ENCODE peak calls at places on chromosome X, in six cellular contexts. V is IMR-90, W is HCT116, B is K562, Y is H1, I is HepG2. R is an unnamed sample. For H3K4me1, the result is how much of the 10 kb centered on the place peaks cover.

GRCh38 chrX:131763674-131764073 is 219.8 kb downstream of the OR13H1 start:
- DNase-seq in V (peak), W (no peak), B (no peak), Y (no peak), I (no peak), R (peak)

GRCh38 chrX:79371640-79372039 is 4.5 kb upstream of the ITM2A start:
- DNase-seq in V (no peak), W (no peak), B (no peak), Y (no peak), I (no peak), R (no peak)

GRCh38 chrX:120302434-120302833 is 8.8 kb downstream of the TMEM255A start:
- DNase-seq in V (no peak), W (no peak), B (no peak), Y (no peak), I (no peak), R (no peak)

GRCh38 chrX:56733459-56734046 is 4.5 kb downstream of the NBDY start:
- DNase-seq in V (peak), W (no peak), B (peak), Y (no peak), I (peak), R (peak)

GRCh38 chrX:122943918-122944317 is 240.2 kb upstream of the GRIA3 start:
- DNase-seq in V (no peak), W (no peak), B (no peak), Y (no peak), I (no peak), R (no peak)

GRCh38 chrX:131821945-131822622 is 201.0 kb upstream of the STK26 start:
- DNase-seq in V (peak), W (no peak), B (no peak), Y (no peak), I (no peak), R (no peak)

GRCh38 chrX:144566592-144566991 is 680.7 kb upstream of the SPANXN1 start:
- DNase-seq in V (no peak), W (no peak), B (no peak), Y (no peak), I (no peak), R (no peak)

GRCh38 chrX:31969714-31970113 is 897.9 kb upstream of the FTHL17 start:
- DNase-seq in V (no peak), W (no peak), B (no peak), Y (no peak), I (no peak), R (no peak)

GRCh38 chrX:118824173-118824782 is 654 bp downstream of the ZCCHC12 start:
- DNase-seq in V (no peak), W (no peak), B (no peak), Y (no peak), I (no peak), R (no peak)

GRCh38 chrX:120697053-120697452 is 67.2 kb upstream of the C1GALT1C1 start:
- DNase-seq in V (no peak), W (no peak), B (no peak), Y (no peak), I (no peak), R (no peak)

GRCh38 chrX:41705680-41706374 is 17.1 kb downstream of the GPR34 start:
- DNase-seq in V (no peak), W (no peak), B (no peak), Y (no peak), I (no peak), R (no peak)

GRCh38 chrX:18864390-18864920 is 119.5 kb downstream of the PHKA2 start:
- DNase-seq in V (no peak), W (no peak), B (no peak), Y (no peak), I (no peak), R (no peak)

GRCh38 chrX:38805294-38806053 is 4.2 kb downstream of the MID1IP1 start:
- DNase-seq in V (peak), W (no peak), B (peak), Y (no peak), I (peak), R (peak)

GRCh38 chrX:103637604-103638338 is 9.0 kb downstream of the TCEAL1 start:
- DNase-seq in V (peak), W (peak), B (no peak), Y (no peak), I (no peak), R (no peak)

GRCh38 chrX:23333842-23334535 is 660 bp upstream of the PTCHD1 start:
- DNase-seq in V (no peak), W (no peak), B (no peak), Y (no peak), I (no peak), R (no peak)

GRCh38 chrX:34956915-34957314 is 14.3 kb downstream of the FAM47B start:
- DNase-seq in V (peak), W (no peak), B (no peak), Y (no peak), I (no peak), R (peak)

GRCh38 chrX:39645059-39645895 is 452.5 kb downstream of the BCOR start:
- DNase-seq in V (peak), W (no peak), B (peak), Y (no peak), I (no peak), R (peak)

GRCh38 chrX:111083101-111083500 is 12.9 kb upstream of the PAK3 start:
- DNase-seq in V (no peak), W (no peak), B (no peak), Y (no peak), I (no peak), R (no peak)

GRCh38 chrX:118666521-118666920 is 60.9 kb upstream of the IL13RA1 start:
- DNase-seq in V (peak), W (no peak), B (no peak), Y (no peak), I (peak), R (peak)

GRCh38 chrX:19886888-19887531 is 390 bp downstream of the SH3KBP1 start:
- DNase-seq in V (no peak), W (no peak), B (peak), Y (no peak), I (no peak), R (peak)

GRCh38 chrX:101117701-101118100 is 19.7 kb downstream of the CENPI start:
- DNase-seq in V (peak), W (no peak), B (no peak), Y (no peak), I (no peak), R (no peak)

GRCh38 chrX:100872161-100872560 is 2.0 kb downstream of the NOX1 start:
- DNase-seq in V (peak), W (no peak), B (no peak), Y (no peak), I (no peak), R (peak)

GRCh38 chrX:78476701-78477100 is 149.3 kb upstream of the CYSLTR1 start:
- DNase-seq in V (no peak), W (no peak), B (no peak), Y (no peak), I (no peak), R (no peak)

GRCh38 chrX:6446588-6446987 is 88.3 kb downstream of the VCX3A start:
- DNase-seq in V (no peak), W (no peak), B (no peak), Y (no peak), I (no peak), R (no peak)

GRCh38 chrX:6449946-6450345 is 85.0 kb downstream of the VCX3A start:
- DNase-seq in V (no peak), W (no peak), B (no peak), Y (no peak), I (no peak), R (no peak)

DNA sequence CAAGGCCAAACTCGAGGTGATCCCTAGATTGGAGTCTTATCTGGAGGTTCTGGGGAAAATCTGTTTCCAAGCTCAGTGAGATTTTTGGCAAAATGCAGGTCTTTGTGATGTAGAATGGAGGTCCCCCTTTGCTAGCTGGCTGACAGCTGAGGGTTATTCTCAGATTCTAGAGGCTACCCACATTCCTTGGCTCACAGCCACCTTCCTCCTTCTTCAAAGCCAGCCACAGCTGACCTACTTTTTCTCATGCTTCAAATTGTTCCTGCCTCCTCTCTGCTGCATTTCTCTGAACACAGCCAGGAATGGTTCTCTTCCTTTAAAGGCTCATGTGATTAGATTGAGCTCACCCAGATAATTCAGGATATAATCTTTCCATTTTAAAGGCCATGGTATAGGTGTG is 86.9 kb downstream of the VCX3A start:
- DNase-seq in V (no peak), W (no peak), B (no peak), Y (no peak), I (no peak), R (no peak)
- TF ChIP-seq CEBPB in V (no peak), W (no peak), B (no peak), Y (no peak), I (no peak), R (no peak)

DNA sequence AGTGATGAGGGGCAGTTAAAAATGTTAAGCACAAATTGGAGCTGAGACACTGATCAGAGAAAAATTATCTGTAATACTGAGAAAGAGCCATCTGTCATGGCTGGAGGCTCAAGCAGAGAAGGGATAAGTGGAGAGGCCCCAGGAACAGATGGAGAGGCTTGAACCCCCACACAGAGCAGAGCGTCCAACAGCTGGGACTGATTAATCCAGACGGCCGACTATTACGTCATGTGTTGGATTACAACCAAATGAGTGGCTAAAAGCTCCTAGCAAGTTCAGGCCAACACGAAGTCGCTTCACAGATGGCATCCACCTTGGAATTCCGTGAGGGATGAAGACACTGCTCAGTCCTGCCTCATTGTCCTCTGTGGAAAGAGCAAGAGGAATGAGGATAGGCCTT is 57.7 kb upstream of the ATXN3L start:
- DNase-seq in V (peak), W (no peak), B (peak), Y (no peak), I (no peak), R (no peak)
- H3K4me1 ChIP-seq in V (under half), W (under half), B (under half), Y (under half), I (under half), R (under half)

DNA sequence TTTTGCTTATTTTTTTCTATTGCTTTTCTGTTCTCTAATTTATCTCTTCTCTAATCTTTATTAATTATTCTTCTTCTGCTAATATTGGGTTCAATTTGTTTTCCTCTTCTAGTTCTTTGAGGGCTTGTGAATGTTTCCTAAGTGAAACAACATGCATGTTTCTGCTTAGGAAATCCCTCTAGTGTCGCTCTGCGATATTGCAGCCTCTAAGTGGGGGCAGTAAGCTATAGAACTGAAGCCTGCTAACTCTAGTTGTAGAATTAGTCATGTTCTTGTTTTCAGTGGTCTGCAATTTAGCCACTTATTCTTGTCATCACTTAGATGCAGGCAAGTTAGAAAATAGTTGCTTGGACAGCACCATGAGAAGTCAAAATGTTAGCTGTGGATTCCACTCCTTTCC is 222.6 kb downstream of the SPIN4 start:
- DNase-seq in V (peak), W (peak), B (peak), Y (no peak), I (peak), R (no peak)
- TF ChIP-seq CEBPB in V (no peak), W (no peak), B (no peak), Y (no peak), I (no peak), R (no peak)

DNA sequence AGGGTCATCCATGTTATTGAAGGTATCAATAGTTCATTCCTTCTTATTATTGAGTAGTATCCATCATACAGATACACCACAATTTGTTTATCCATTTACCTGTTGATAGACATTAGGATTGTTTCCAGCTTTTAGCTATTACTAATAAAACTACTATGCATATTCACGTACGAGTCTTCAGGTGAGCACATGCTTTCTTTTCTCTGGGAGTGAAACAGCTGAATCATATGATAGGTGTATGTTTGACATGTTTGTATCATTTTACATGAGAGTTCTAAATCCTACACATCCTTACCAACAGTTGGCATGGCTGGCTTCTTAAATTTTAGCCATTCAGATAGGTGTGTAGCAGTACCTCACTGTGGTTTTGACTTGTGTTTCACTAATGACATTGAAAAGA is 556.6 kb upstream of the DIPK2B start:
- DNase-seq in V (no peak), W (no peak), B (no peak), Y (no peak), I (no peak), R (no peak)
- H3K4me1 ChIP-seq in V (under half), W (half or more), B (under half), Y (under half), I (under half), R (half or more)

DNA sequence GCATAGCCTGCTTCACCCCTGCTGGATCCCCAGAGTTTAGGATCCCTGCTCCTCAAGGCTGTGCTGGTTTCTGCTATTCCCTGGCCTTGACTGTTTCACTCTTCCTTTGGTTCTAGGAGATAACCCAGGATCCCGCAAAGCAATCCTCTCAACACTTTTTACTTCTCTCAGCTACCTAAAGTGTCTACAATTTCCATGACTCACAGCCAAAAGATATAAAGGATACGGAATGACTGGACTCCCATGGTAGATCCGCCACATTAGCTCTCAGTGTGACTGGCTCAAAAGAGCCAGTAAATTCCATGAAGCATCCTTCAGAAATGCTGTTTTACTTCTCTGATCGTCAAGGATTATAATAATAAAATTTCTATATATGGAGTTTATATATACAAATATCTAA is 66.3 kb upstream of the TMEM164 start:
- DNase-seq in V (no peak), W (no peak), B (no peak), Y (no peak), I (no peak), R (no peak)
- TF ChIP-seq CEBPB in V (no peak), W (no peak), B (no peak), Y (no peak), I (no peak), R (no peak)

DNA sequence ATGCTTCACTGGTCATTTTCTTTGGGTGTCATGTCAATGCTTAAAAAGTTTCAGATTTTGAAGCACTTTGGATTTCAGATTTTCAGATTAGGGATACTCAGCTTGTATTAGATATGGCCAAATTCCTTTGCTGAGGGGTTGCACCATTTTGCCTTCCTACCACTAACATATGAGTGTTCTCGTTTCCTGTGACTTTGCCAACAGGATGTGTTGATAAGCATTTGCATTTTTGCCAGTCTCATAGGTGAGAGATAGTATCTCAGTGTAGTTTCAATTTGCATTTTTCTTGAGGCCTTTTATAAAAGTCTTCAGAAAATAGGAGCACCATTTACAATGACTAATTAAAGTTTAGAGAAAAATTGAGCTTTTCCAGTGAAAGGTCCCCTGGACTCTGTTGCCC is 71.6 kb upstream of the CLCN4 start:
- DNase-seq in V (no peak), W (no peak), B (no peak), Y (no peak), I (no peak), R (no peak)
- H3K4me1 ChIP-seq in V (under half), W (under half), B (under half), Y (under half), I (under half), R (under half)

R was measured in A549.